ENCODE peak calls at places on chromosomes 6 and 20, in ten cellular contexts. K is HCT116, E is body of pancreas, N is HepG2, U is GM12878, P is right lobe of liver, L is upper lobe of left lung, T is A549, Q is heart left ventricle, Z is IMR-90. R is an unnamed sample.

GRCh38 chr20:9852566-9852965 is 13.7 kb upstream of the PAK5 start:
- ATAC-seq in K (no peak), N (no peak), Q (no peak), L (no peak), P (no peak), E (no peak), Z (no peak), U (no peak), T (no peak), R (no peak)

GRCh38 chr6:99980741-99981140 is 13.3 kb downstream of the MCHR2 start:
- ATAC-seq in Q (no peak), Z (no peak), U (no peak), P (no peak), L (no peak), T (no peak), K (no peak), E (no peak), N (no peak), R (no peak)

GRCh38 chr20:47502801-47503239 is 1.1 kb downstream of the NCOA3 start:
- ATAC-seq in Z (no peak), T (no peak), E (no peak), L (peak), P (peak), N (peak), Q (no peak), U (peak), K (no peak), R (no peak)

GRCh38 chr20:37042986-37043972 is 52.5 kb downstream of the RBL1 start:
- ATAC-seq in T (no peak), N (no peak), E (no peak), Q (no peak), P (no peak), Z (no peak), L (peak), K (no peak), U (peak), R (no peak)

GRCh38 chr6:163828038-163828790 is 413.7 kb downstream of the QKI start:
- ATAC-seq in K (no peak), E (no peak), P (no peak), T (no peak), U (no peak), L (peak), Z (no peak), N (no peak), Q (peak), R (peak)

GRCh38 chr6:28258877-28259777 is at the start of gene NKAPL:
- ATAC-seq in U (no peak), Q (peak), L (peak), N (no peak), P (peak), K (no peak), E (peak), Z (peak), T (no peak), R (peak)

GRCh38 chr6:38209291-38209865 is 389.9 kb downstream of the ZFAND3 start:
- ATAC-seq in U (no peak), K (no peak), Z (no peak), N (no peak), P (no peak), L (no peak), Q (no peak), T (no peak), E (no peak), R (no peak)

GRCh38 chr6:5257400-5257799 is 3.4 kb downstream of the LYRM4 start:
- ATAC-seq in Q (no peak), P (no peak), Z (no peak), N (no peak), K (no peak), T (no peak), U (no peak), E (no peak), L (no peak), R (no peak)

GRCh38 chr6:44219053-44219814 is 2.5 kb downstream of the MYMX start:
- ATAC-seq in E (peak), N (peak), K (peak), Z (peak), L (peak), U (peak), P (peak), T (peak), Q (peak), R (peak)

GRCh38 chr6:91407706-91408105 is 820.8 kb upstream of the MAP3K7 start:
- ATAC-seq in N (no peak), E (no peak), K (no peak), L (no peak), Q (no peak), U (no peak), T (no peak), Z (no peak), P (no peak), R (no peak)

GRCh38 chr20:50455656-50456451 is 54.3 kb upstream of the PTPN1 start:
- ATAC-seq in U (no peak), P (peak), T (no peak), Q (peak), Z (no peak), K (no peak), N (peak), E (peak), L (peak), R (no peak)

GRCh38 chr20:56003966-56004365 is 1.4 kb downstream of the CBLN4 start:
- ATAC-seq in K (no peak), N (peak), Q (peak), Z (no peak), P (peak), T (no peak), L (peak), U (no peak), E (peak), R (no peak)

GRCh38 chr20:21698494-21699215 is 6.8 kb upstream of the PAX1 start:
- ATAC-seq in L (no peak), Z (no peak), K (no peak), T (no peak), N (no peak), P (no peak), Q (no peak), U (no peak), E (no peak), R (no peak)

GRCh38 chr20:7505152-7505834 is 435.0 kb downstream of the HAO1 start:
- ATAC-seq in Q (no peak), U (peak), Z (no peak), L (no peak), E (no peak), P (no peak), K (no peak), N (peak), T (no peak), R (no peak)

GRCh38 chr6:75489025-75489424 is 4.6 kb downstream of the FILIP1 start:
- ATAC-seq in U (peak), T (no peak), E (no peak), Q (no peak), P (no peak), N (no peak), Z (peak), K (no peak), L (no peak), R (no peak)

GRCh38 chr6:120671519-120671918 is 662.8 kb downstream of the TBC1D32 start:
- ATAC-seq in Z (no peak), T (no peak), U (peak), P (no peak), E (peak), Q (no peak), N (peak), L (no peak), K (peak), R (no peak)

GRCh38 chr20:55676097-55676496 is 329.2 kb downstream of the CBLN4 start:
- ATAC-seq in N (no peak), Z (no peak), L (no peak), K (no peak), T (no peak), E (no peak), Q (no peak), U (no peak), P (no peak), R (no peak)

GRCh38 chr6:33211666-33212422 is 3.5 kb downstream of the RING1 start:
- ATAC-seq in K (no peak), Z (no peak), T (no peak), P (no peak), N (no peak), L (no peak), U (no peak), Q (no peak), E (no peak), R (no peak)

GRCh38 chr6:163296835-163297519 is 117.5 kb upstream of the QKI start:
- ATAC-seq in L (no peak), P (peak), K (no peak), Q (peak), E (no peak), N (no peak), U (no peak), Z (no peak), T (no peak), R (no peak)

GRCh38 chr20:44586986-44587980 is 4.9 kb downstream of the PKIG start:
- ATAC-seq in E (no peak), U (peak), P (no peak), T (no peak), N (no peak), Z (peak), K (no peak), Q (no peak), L (no peak), R (no peak)

GRCh38 chr6:151425561-151425960 is 26.4 kb downstream of the RMND1 start:
- ATAC-seq in U (no peak), Q (no peak), L (no peak), Z (no peak), P (peak), E (no peak), K (no peak), T (no peak), N (peak), R (no peak)

GRCh38 chr6:94623586-94623985 is 953.7 kb upstream of the MANEA start:
- ATAC-seq in N (no peak), T (no peak), L (no peak), E (no peak), P (no peak), K (no peak), Q (no peak), Z (no peak), U (no peak), R (no peak)

GRCh38 chr20:62704341-62704948 is 4.2 kb upstream of the NTSR1 start:
- ATAC-seq in P (peak), Q (peak), T (peak), K (peak), L (peak), U (no peak), N (no peak), Z (peak), E (peak), R (peak)

GRCh38 chr20:346640-347316 is at the start of gene NRSN2:
- ATAC-seq in Z (peak), E (peak), P (peak), Q (peak), T (peak), N (peak), K (no peak), L (peak), U (peak), R (peak)

GRCh38 chr20:347317-347639 is 367 bp downstream of the NRSN2 start:
- ATAC-seq in P (no peak), U (no peak), L (no peak), N (no peak), E (no peak), T (peak), Q (no peak), Z (no peak), K (no peak), R (peak)

GRCh38 chr20:346033-346639 is 775 bp upstream of the NRSN2 start:
- ATAC-seq in Q (no peak), K (no peak), L (no peak), Z (no peak), T (no peak), U (no peak), N (no peak), P (no peak), E (no peak), R (no peak)

GRCh38 chr20:348972-349841 is 2.3 kb downstream of the NRSN2 start:
- ATAC-seq in P (peak), T (no peak), E (no peak), N (no peak), Z (no peak), L (no peak), K (no peak), Q (no peak), U (no peak), R (no peak)

DNA sequence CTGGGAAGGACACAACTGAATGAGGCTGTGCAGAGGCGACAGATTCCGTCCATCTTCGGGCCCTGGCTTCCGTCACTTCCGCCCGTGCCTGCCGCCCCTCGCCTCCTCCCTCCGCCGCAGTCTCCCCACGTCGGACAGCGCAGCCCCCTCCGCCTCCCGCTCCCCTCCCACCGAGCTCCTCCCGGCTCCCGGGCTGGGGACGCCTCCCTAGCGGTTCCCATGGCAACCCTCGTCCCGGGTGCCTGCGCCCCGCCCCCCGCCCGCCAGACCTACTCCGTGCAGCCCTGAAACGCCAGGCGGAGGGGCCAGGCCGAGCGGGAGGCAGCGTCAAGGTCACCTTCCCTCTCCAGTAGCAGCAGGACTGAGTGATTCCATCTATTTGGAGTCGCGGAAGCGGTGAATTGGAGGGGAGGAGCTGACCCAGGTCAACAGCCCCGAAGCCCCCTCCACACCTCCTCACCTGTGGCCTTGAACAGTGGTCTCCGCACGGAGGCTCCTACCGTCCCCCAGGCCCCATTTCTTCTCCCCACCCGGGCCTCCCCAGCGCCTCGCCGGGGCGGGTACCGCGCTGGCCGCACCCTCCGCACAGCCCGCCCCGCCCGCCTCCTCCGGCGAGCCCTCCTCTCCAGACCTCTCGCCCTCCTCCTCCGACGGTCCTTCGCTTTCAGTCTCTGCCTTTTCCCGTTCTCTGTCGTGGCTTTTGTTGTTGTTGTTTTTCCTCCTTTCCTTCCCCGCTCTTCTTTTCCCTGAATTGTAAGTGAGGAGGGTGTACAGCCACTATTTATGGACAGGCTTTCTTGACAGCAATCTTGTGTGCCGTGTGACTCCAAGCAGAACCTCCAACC is 951 bp downstream of the NRSN2 start:
- ATAC-seq in P (peak), L (peak), K (peak), U (peak), N (peak), T (peak), Q (peak), E (peak), Z (peak), R (peak)
- TF ChIP-seq POLR2A in P (peak), L (peak), K (peak), U (no peak), N (peak), T (peak), Q (peak), E (peak), Z (peak), R (peak)

DNA sequence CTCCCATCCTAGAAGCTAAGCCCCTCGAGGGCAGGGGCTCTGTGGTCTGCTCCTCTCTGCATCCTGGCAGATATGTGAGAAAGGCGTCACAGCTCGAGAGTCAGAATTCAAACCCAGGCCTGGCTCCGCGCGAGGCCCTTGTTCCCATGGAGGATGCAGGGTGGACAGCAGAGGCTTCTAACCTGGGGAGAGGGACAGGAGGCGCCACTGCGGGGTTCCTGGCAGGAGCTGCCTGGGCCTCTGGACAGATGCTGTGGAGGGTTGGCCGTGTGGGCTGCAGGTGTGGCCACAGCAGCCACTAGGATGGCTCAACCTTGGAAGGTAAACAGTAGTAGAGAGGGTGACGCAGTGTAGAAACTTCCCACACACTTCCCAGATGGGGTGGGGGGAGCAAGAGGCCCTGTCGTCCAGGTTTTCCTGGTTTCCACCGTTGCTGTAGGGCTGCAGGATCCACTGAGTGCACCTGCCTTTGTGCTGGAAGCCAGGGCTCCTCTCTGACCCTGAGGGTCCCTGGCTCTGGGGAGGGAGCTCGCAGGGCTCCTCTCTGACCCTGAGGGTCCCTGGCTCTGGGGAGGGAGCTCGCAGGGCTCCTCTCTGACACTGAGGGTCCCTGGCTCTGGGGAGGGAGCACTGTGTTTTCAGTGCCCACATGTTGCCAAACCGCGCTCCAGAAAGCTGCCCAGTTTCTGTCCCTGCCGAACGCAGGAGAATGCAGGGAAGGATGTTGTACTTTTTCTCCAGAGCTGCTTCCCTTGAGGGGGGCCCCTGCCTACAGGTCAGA is 14.2 kb downstream of the RBM38 start:
- ATAC-seq in N (no peak), Z (no peak), U (no peak), T (no peak), Q (no peak), P (no peak), E (no peak), L (no peak), K (no peak), R (no peak)
- H3K27ac ChIP-seq in N (no peak), Z (no peak), U (no peak), T (no peak), Q (no peak), P (no peak), E (no peak), L (no peak), K (no peak), R (peak)

GRCh38 chr6:11232177-11232967 is at the start of gene NEDD9:
- ATAC-seq in Z (peak), U (peak), L (peak), P (peak), K (peak), N (peak), T (peak), Q (peak), E (peak), R (peak)
- TF ChIP-seq POLR2A in Z (peak), U (peak), L (peak), P (peak), K (no peak), N (peak), T (peak), Q (peak), E (peak), R (peak)

GRCh38 chr20:24465730-24466129 is 3.7 kb upstream of the SYNDIG1 start:
- ATAC-seq in Q (peak), U (no peak), E (no peak), N (no peak), T (no peak), L (no peak), K (no peak), Z (no peak), P (no peak), R (no peak)
- H3K27ac ChIP-seq in Q (peak), U (no peak), E (no peak), N (no peak), T (no peak), L (no peak), K (no peak), Z (no peak), P (no peak), R (no peak)

GRCh38 chr6:169019111-169019510 is 234.5 kb downstream of the THBS2 start:
- ATAC-seq in Z (no peak), T (no peak), Q (no peak), P (no peak), L (no peak), N (no peak), K (no peak), U (no peak), E (no peak), R (no peak)
- TF ChIP-seq POLR2A in Z (no peak), T (no peak), Q (no peak), P (no peak), L (no peak), N (no peak), K (no peak), U (no peak), E (no peak), R (no peak)

GRCh38 chr6:168574699-168575195 is 133.8 kb downstream of the SMOC2 start:
- ATAC-seq in Z (no peak), N (no peak), K (peak), U (no peak), L (peak), E (peak), Q (peak), P (no peak), T (no peak), R (peak)
- H3K27ac ChIP-seq in Z (no peak), N (no peak), K (no peak), U (no peak), L (no peak), E (no peak), Q (no peak), P (no peak), T (no peak), R (peak)

GRCh38 chr6:7148100-7148822 is 40.5 kb downstream of the RREB1 start:
- ATAC-seq in N (no peak), Z (no peak), K (no peak), E (no peak), L (no peak), Q (no peak), T (no peak), U (no peak), P (peak), R (no peak)

GRCh38 chr6:7147051-7147671 is 39.4 kb downstream of the RREB1 start:
- ATAC-seq in T (no peak), P (no peak), K (no peak), Q (no peak), U (peak), L (no peak), N (no peak), E (no peak), Z (peak), R (no peak)

GRCh38 chr6:7145269-7146078 is 37.7 kb downstream of the RREB1 start:
- ATAC-seq in L (peak), Z (no peak), P (no peak), T (no peak), U (no peak), N (no peak), E (peak), K (no peak), Q (no peak), R (no peak)

GRCh38 chr6:7144810-7145209 is 37.0 kb downstream of the RREB1 start:
- ATAC-seq in K (no peak), P (no peak), T (no peak), E (no peak), U (no peak), N (no peak), Q (no peak), L (no peak), Z (no peak), R (no peak)

GRCh38 chr6:7146079-7146828 is 38.5 kb downstream of the RREB1 start:
- ATAC-seq in P (peak), N (peak), L (peak), K (no peak), Q (peak), Z (peak), U (peak), T (peak), E (peak), R (peak)
- TF ChIP-seq POLR2A in P (no peak), N (no peak), L (no peak), K (no peak), Q (no peak), Z (peak), U (peak), T (no peak), E (peak), R (no peak)

DNA sequence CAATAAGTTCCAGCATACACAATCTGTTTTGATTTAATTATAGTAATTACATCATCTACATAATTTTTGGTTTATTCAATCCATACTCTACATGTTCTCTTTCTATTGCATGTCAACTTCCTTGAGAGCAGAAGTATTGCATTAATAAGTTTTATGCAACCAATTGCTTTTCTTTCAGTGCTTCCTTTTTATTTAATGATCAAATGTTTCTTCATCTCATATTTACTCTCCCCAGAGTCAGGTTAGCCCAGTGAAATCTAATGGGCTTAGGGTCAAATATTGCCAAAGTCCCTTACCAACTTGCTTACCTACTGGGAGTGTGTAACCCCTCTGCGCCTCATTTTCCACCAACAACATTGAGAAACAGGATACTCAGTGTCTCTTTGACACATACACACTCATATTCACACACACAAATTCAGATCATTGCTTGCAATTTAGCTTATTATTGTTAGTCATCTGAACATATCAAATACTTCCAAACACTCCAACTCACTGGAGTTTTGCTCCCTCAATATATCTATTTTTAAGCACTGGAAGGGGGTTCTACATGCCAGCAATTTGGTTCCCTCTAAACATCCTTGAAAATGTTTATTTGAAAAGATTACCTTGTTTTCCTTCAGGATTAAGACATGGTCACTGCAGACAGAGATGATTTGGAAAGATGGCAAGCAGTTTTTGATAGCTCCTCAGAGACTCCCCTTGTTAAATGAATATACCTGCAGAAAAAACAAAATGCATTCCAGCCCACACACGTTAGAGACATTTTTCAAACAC is 424.2 kb upstream of the MARCKS start:
- ATAC-seq in E (no peak), N (peak), T (peak), Z (peak), P (peak), Q (no peak), K (no peak), L (peak), U (no peak), R (peak)
- H3K27ac ChIP-seq in E (no peak), N (no peak), T (peak), Z (peak), P (peak), Q (peak), K (no peak), L (no peak), U (no peak), R (no peak)